ENCODE peak calls at places on chromosomes 4 and X, in eight cellular contexts. U is fibroblast of lung, Y is coronary artery, A is sigmoid colon, J is AG09309, D is left lung, Z is cardiac fibroblast, E is K562. V is an unnamed sample.

GRCh38 chr4:87066403-87067119 is 131.8 kb downstream of the AFF1 start:
- DNase-seq in U (no peak), Y (no peak), A (no peak), J (no peak), D (no peak), Z (no peak), E (no peak), V (no peak)

GRCh38 chr4:187444061-187444460 is 551.5 kb upstream of the ZFP42 start:
- DNase-seq in U (no peak), Y (no peak), A (no peak), J (no peak), D (no peak), Z (no peak), E (no peak), V (no peak)

GRCh38 chr4:156974264-156974663 is 2.7 kb upstream of the PDGFC start:
- DNase-seq in U (peak; percentile 84), Y (no peak), A (no peak), J (peak; percentile 39), D (no peak), Z (peak; percentile 85), E (no peak), V (peak; percentile 88)

GRCh38 chrX:38220024-38220935 is at the start of gene SRPX:
- DNase-seq in U (peak; percentile 67), Y (no peak), A (peak; percentile 72), J (no peak), D (peak; percentile 41), Z (peak; percentile 66), E (peak; percentile 49), V (no peak)

GRCh38 chr4:98599617-98600016 is 58.8 kb downstream of the TSPAN5 start:
- DNase-seq in U (no peak), Y (no peak), A (no peak), J (no peak), D (no peak), Z (no peak), E (no peak), V (no peak)

GRCh38 chrX:120731386-120731785 is 101.5 kb upstream of the C1GALT1C1 start:
- DNase-seq in U (no peak), Y (no peak), A (no peak), J (no peak), D (no peak), Z (peak; percentile 5), E (no peak), V (no peak)

GRCh38 chr4:140809671-140810070 is 53.5 kb upstream of the TBC1D9 start:
- DNase-seq in U (no peak), Y (no peak), A (no peak), J (no peak), D (no peak), Z (no peak), E (no peak), V (no peak)

GRCh38 chrX:115553171-115553570 is 7.8 kb upstream of the PLS3 start:
- DNase-seq in U (no peak), Y (no peak), A (no peak), J (no peak), D (no peak), Z (no peak), E (no peak), V (no peak)

GRCh38 chrX:24805201-24805600 is 111.5 kb downstream of the POLA1 start:
- DNase-seq in U (no peak), Y (no peak), A (no peak), J (no peak), D (no peak), Z (no peak), E (no peak), V (no peak)
- TF ChIP-seq CTCF in U (no peak), Y (no peak), A (no peak), J (no peak), D (no peak), Z (no peak), E (no peak), V (no peak)

GRCh38 chr4:25928956-25929336 is 14.9 kb downstream of the SMIM20 start:
- DNase-seq in U (peak; percentile 84), Y (no peak), A (no peak), J (no peak), D (no peak), Z (peak; percentile 59), E (no peak), V (no peak)
- H3K4me3 ChIP-seq in U (no peak overlapping the region), Y (peak overlapping the region; percentile 16), A (no peak overlapping the region), J (no peak overlapping the region), D (no peak overlapping the region), Z (no peak overlapping the region), E (no peak overlapping the region), V (no peak overlapping the region)

GRCh38 chr4:110826656-110827055 is 203.8 kb upstream of the PITX2 start:
- DNase-seq in U (no peak), Y (no peak), A (no peak), J (no peak), D (no peak), Z (no peak), E (no peak), V (no peak)
- TF ChIP-seq CTCF in U (no peak), Y (no peak), A (no peak), J (no peak), D (no peak), Z (no peak), E (no peak), V (no peak)

DNA sequence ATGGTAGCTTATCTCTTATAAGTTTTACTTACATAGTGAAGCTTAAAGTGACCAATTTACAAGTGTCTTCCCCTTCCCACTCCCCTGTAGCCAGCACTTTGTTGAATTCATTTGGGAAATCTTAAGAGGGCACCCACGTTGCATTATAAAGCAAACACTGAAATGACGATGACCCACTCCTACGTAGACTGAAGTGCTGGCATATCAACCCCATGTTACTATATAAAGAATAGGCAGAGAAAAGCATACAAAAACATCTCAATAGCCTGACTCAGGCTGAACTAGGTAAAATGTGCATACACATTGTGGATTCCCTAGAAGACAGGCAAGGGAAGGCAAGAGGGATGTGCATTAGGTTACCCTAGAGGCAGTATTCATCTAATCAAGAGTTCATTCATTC is 313.4 kb downstream of the TENM3 start:
- DNase-seq in U (peak; percentile 9), Y (no peak), A (no peak), J (no peak), D (no peak), Z (no peak), E (no peak), V (no peak)
- H3K4me3 ChIP-seq in U (no peak overlapping the region), Y (no peak overlapping the region), A (no peak overlapping the region), J (no peak overlapping the region), D (no peak overlapping the region), Z (no peak overlapping the region), E (no peak overlapping the region), V (no peak overlapping the region)

GRCh38 chr4:8328456-8328855 is 58.9 kb downstream of the HTRA3 start:
- DNase-seq in U (no peak), Y (no peak), A (no peak), J (no peak), D (peak; percentile 39), Z (no peak), E (no peak), V (no peak)
- TF ChIP-seq CTCF in U (no peak), Y (no peak), A (no peak), J (no peak), D (no peak), Z (no peak), E (no peak), V (no peak)

DNA sequence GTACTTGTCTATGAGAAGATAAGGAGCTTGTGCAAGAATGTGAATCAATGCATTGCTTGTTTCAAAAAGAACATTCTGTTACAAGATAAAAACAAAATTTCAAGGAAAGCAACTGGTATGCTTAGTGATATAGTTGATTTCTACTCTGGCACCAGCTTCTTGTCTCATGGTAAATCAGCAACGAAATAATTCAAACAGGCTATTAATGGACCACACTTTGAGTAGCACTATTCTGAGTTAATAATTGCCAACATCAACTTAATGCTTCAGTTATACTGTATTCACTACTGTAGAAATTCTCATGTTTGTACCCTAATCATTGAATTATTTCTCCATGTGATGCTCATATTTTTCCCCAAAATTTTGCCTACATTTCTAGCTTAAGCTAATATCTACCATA is 252.6 kb downstream of the NDST4 start:
- DNase-seq in U (no peak), Y (no peak), A (no peak), J (no peak), D (no peak), Z (no peak), E (no peak), V (no peak)
- H3K4me3 ChIP-seq in U (no peak overlapping the region), Y (no peak overlapping the region), A (no peak overlapping the region), J (no peak overlapping the region), D (no peak overlapping the region), Z (no peak overlapping the region), E (no peak overlapping the region), V (no peak overlapping the region)

GRCh38 chr4:59243038-59243437 is 1957.1 kb upstream of the ADGRL3 start:
- DNase-seq in U (no peak), Y (no peak), A (no peak), J (no peak), D (no peak), Z (no peak), E (no peak), V (no peak)

GRCh38 chr4:59248313-59248712 is 1951.8 kb upstream of the ADGRL3 start:
- DNase-seq in U (no peak), Y (no peak), A (no peak), J (no peak), D (no peak), Z (no peak), E (no peak), V (no peak)

GRCh38 chr4:59249110-59249509 is 1951.0 kb upstream of the ADGRL3 start:
- DNase-seq in U (no peak), Y (no peak), A (no peak), J (no peak), D (no peak), Z (no peak), E (no peak), V (no peak)

GRCh38 chr4:59247032-59247431 is 1953.1 kb upstream of the ADGRL3 start:
- DNase-seq in U (peak; percentile 0), Y (no peak), A (no peak), J (no peak), D (no peak), Z (peak; percentile 10), E (no peak), V (no peak)
- TF ChIP-seq CTCF in U (no peak), Y (no peak), A (no peak), J (no peak), D (peak; percentile 6), Z (peak; percentile 6), E (no peak), V (peak; percentile 23)

V was measured in astrocyte of the cerebellum.